ENCODE peak calls at places on chromosomes 1 and 21, in ten cellular contexts. N is CD4-positive, alpha-beta T cell; E is cardiac muscle cell; B is cardiac fibroblast; H is mesothelial cell of epicardium; F is left ventricle myocardium inferior; Y is A673; R is GM20000; P is IMR-90; Z is GM06990. C is an unnamed sample.

GRCh38 chr1:108646661-108647269 is 14.1 kb downstream of the HENMT1 start:
- DNase-seq in N (peak), E (no peak), B (peak), H (no peak), F (peak), Y (peak), R (no peak), P (peak), Z (peak), C (peak)

GRCh38 chr1:18955442-18956188 is 861 bp downstream of the IFFO2 start:
- DNase-seq in N (peak), E (peak), B (peak), H (peak), F (no peak), Y (peak), R (peak), P (no peak), Z (peak), C (peak)

GRCh38 chr1:91653183-91653582 is 152.5 kb downstream of the CDC7 start:
- DNase-seq in N (no peak), E (no peak), B (no peak), H (no peak), F (no peak), Y (no peak), R (peak), P (no peak), Z (peak), C (no peak)

GRCh38 chr1:150613061-150613920 is 16.1 kb downstream of the ENSA start:
- DNase-seq in N (no peak), E (no peak), B (peak), H (no peak), F (no peak), Y (peak), R (peak), P (peak), Z (peak), C (peak)

GRCh38 chr1:158176399-158176798 is 4.3 kb upstream of the CD1D start:
- DNase-seq in N (no peak), E (no peak), B (no peak), H (no peak), F (no peak), Y (no peak), R (no peak), P (no peak), Z (no peak), C (no peak)

GRCh38 chr1:8625981-8626898 is 191.2 kb downstream of the RERE start:
- DNase-seq in N (no peak), E (no peak), B (peak), H (no peak), F (no peak), Y (no peak), R (no peak), P (peak), Z (no peak), C (peak)

GRCh38 chr1:203351037-203351625 is at the start of gene FMOD:
- DNase-seq in N (no peak), E (no peak), B (peak), H (no peak), F (peak), Y (no peak), R (peak), P (peak), Z (no peak), C (peak)

GRCh38 chr1:97202981-97203380 is 481.4 kb downstream of the PTBP2 start:
- DNase-seq in N (no peak), E (no peak), B (no peak), H (no peak), F (no peak), Y (no peak), R (no peak), P (no peak), Z (no peak), C (no peak)

GRCh38 chr1:3107201-3107600 is 38.2 kb downstream of the PRDM16 start:
- DNase-seq in N (no peak), E (no peak), B (no peak), H (no peak), F (no peak), Y (no peak), R (no peak), P (no peak), Z (no peak), C (no peak)

GRCh38 chr1:40717960-40718359 is 26.5 kb downstream of the NFYC start:
- DNase-seq in N (no peak), E (no peak), B (no peak), H (no peak), F (no peak), Y (no peak), R (no peak), P (peak), Z (no peak), C (no peak)

GRCh38 chr21:30257773-30258172 is 25.0 kb downstream of the KRTAP24-1 start:
- DNase-seq in N (no peak), E (peak), B (peak), H (no peak), F (no peak), Y (peak), R (no peak), P (no peak), Z (no peak), C (peak)

GRCh38 chr21:40837456-40837855 is 9.5 kb downstream of the DSCAM start:
- DNase-seq in N (no peak), E (no peak), B (no peak), H (no peak), F (no peak), Y (no peak), R (no peak), P (no peak), Z (no peak), C (no peak)

GRCh38 chr1:68202239-68202832 is 30.0 kb downstream of the WLS start:
- DNase-seq in N (no peak), E (no peak), B (peak), H (no peak), F (no peak), Y (no peak), R (no peak), P (peak), Z (no peak), C (no peak)

GRCh38 chr1:34761176-34761761 is 1.7 kb downstream of the GJB4 start:
- DNase-seq in N (no peak), E (no peak), B (no peak), H (no peak), F (no peak), Y (no peak), R (no peak), P (no peak), Z (no peak), C (no peak)

GRCh38 chr1:233229291-233229690 is 66.2 kb downstream of the PCNX2 start:
- DNase-seq in N (no peak), E (no peak), B (no peak), H (no peak), F (no peak), Y (no peak), R (no peak), P (peak), Z (no peak), C (no peak)

GRCh38 chr1:37094302-37094701 is 60.0 kb upstream of the GRIK3 start:
- DNase-seq in N (no peak), E (no peak), B (no peak), H (no peak), F (no peak), Y (no peak), R (no peak), P (no peak), Z (no peak), C (no peak)

GRCh38 chr1:31885851-31886250 is 52.3 kb downstream of the PTP4A2 start:
- DNase-seq in N (no peak), E (no peak), B (no peak), H (no peak), F (no peak), Y (no peak), R (no peak), P (no peak), Z (no peak), C (no peak)

GRCh38 chr1:31880957-31881697 is 57.0 kb downstream of the PTP4A2 start:
- DNase-seq in N (no peak), E (no peak), B (no peak), H (no peak), F (no peak), Y (no peak), R (peak), P (peak), Z (no peak), C (no peak)

GRCh38 chr1:31881698-31882000 is 56.5 kb downstream of the PTP4A2 start:
- DNase-seq in N (no peak), E (peak), B (no peak), H (no peak), F (no peak), Y (no peak), R (no peak), P (peak), Z (no peak), C (no peak)

GRCh38 chr1:31879981-31880608 is 58.1 kb downstream of the PTP4A2 start:
- DNase-seq in N (no peak), E (no peak), B (no peak), H (no peak), F (no peak), Y (no peak), R (no peak), P (no peak), Z (no peak), C (no peak)

GRCh38 chr1:31883357-31883942 is 54.7 kb downstream of the PTP4A2 start:
- DNase-seq in N (no peak), E (peak), B (no peak), H (no peak), F (no peak), Y (no peak), R (no peak), P (no peak), Z (no peak), C (no peak)
- TF ChIP-seq CTCF in N (no peak), E (no peak), B (no peak), H (no peak), F (no peak), Y (no peak), R (no peak), P (no peak), Z (no peak), C (no peak)

DNA sequence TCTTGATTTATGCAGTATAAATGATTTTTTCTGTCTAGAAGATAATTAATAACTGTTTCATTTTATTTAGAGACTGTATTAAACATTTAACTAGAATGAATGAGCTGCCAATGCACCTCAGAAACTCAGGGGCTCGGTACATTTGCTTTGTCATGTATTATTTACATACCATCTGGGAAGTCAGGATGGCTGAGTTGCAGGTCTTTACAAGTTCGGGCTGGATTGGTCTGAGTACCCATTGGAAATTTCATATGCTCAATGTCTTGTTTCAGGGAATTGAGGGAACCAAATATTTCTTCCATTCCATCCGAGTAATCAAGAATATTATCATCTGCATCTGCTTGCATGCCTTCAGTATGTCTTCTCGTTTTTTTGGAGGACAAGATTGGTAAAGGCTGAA is 221.7 kb downstream of the COL11A1 start:
- DNase-seq in N (no peak), E (no peak), B (no peak), H (no peak), F (no peak), Y (no peak), R (no peak), P (no peak), Z (no peak), C (no peak)
- TF ChIP-seq CTCF in N (no peak), E (no peak), B (no peak), H (no peak), F (no peak), Y (no peak), R (no peak), P (no peak), Z (no peak), C (no peak)

GRCh38 chr1:83581747-83582146 is 417.2 kb downstream of the TTLL7 start:
- DNase-seq in N (no peak), E (no peak), B (no peak), H (no peak), F (no peak), Y (no peak), R (no peak), P (no peak), Z (no peak), C (no peak)

GRCh38 chr1:83588140-83588539 is 410.8 kb downstream of the TTLL7 start:
- DNase-seq in N (no peak), E (no peak), B (no peak), H (no peak), F (no peak), Y (no peak), R (no peak), P (no peak), Z (no peak), C (peak)

DNA sequence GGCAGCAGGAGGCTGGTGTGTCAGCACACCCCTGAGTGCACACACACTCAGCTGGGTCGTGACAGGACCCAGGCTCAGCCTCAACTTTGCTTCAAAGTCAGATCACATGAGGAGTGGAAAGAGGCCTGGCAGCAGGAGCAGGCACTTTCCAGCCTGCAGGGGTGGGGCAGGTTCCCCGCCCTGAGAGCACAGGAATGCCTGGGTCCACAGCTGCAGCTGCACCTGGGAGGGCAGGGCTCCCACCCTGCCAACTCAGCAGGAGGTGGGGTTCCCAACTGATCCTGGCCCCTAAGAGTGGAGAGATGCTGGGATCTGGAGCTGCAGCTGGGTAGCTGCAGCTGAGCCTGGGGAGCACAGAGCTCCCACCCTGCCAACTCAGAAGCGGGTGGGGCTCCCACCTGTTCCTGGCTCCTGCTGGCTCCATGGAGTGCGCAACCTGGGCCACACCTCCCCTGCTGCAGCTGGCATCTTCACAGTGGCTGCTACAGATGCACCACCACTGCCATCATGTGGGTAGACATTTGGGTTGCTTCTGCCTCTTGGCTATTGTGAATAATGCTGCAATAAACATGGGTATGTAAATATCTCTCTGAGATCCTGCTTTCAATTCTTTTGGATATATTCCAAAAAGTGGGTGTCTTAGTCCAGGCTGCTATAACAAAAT is 415.4 kb downstream of the TTLL7 start:
- DNase-seq in N (peak), E (no peak), B (no peak), H (no peak), F (no peak), Y (peak), R (no peak), P (no peak), Z (peak), C (peak)
- TF ChIP-seq CTCF in N (peak), E (no peak), B (no peak), H (no peak), F (peak), Y (peak), R (peak), P (no peak), Z (peak), C (peak)

GRCh38 chr1:229158317-229159294 is 112.3 kb upstream of the RAB4A start:
- DNase-seq in N (no peak), E (no peak), B (no peak), H (no peak), F (no peak), Y (no peak), R (no peak), P (no peak), Z (no peak), C (no peak)

GRCh38 chr1:229153955-229154548 is 116.9 kb upstream of the RAB4A start:
- DNase-seq in N (no peak), E (no peak), B (no peak), H (no peak), F (no peak), Y (no peak), R (no peak), P (no peak), Z (no peak), C (no peak)

GRCh38 chr1:229159668-229160544 is 111.0 kb upstream of the RAB4A start:
- DNase-seq in N (no peak), E (no peak), B (no peak), H (no peak), F (no peak), Y (no peak), R (no peak), P (no peak), Z (no peak), C (no peak)

GRCh38 chr1:229155472-229155871 is 115.4 kb upstream of the RAB4A start:
- DNase-seq in N (peak), E (no peak), B (no peak), H (no peak), F (peak), Y (peak), R (peak), P (no peak), Z (no peak), C (no peak)

DNA sequence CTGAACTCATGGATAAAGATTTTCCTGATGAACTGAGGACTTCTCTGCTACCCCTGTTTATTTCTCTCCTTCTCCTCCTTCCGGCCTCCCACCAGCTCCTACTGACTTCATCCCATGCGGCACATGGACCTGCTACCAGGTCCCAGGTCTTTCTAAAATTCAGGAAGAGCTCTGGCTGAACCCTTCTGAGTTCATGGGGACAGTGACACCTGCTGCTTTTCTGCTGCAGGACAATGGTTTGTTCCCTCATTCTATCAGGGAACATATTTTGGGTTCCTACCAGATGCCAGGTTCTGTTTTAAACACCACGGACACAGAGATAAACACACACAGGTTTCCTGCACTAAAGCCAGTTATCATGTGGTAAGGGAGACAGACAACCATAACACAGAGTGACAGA is 114.1 kb upstream of the RAB4A start:
- DNase-seq in N (no peak), E (peak), B (peak), H (no peak), F (no peak), Y (no peak), R (no peak), P (no peak), Z (no peak), C (peak)
- TF ChIP-seq CTCF in N (no peak), E (peak), B (no peak), H (peak), F (peak), Y (no peak), R (no peak), P (peak), Z (peak), C (peak)

GRCh38 chr1:95046359-95046758 is 26.4 kb downstream of the ALG14 start:
- DNase-seq in N (no peak), E (no peak), B (no peak), H (no peak), F (no peak), Y (no peak), R (no peak), P (no peak), Z (no peak), C (no peak)

GRCh38 chr1:95049935-95050334 is 22.8 kb downstream of the ALG14 start:
- DNase-seq in N (no peak), E (no peak), B (no peak), H (no peak), F (no peak), Y (no peak), R (no peak), P (no peak), Z (no peak), C (no peak)

GRCh38 chr1:95043141-95043980 is 29.4 kb downstream of the ALG14 start:
- DNase-seq in N (peak), E (peak), B (peak), H (peak), F (peak), Y (peak), R (peak), P (peak), Z (peak), C (peak)

GRCh38 chr1:95048332-95048731 is 24.4 kb downstream of the ALG14 start:
- DNase-seq in N (no peak), E (no peak), B (no peak), H (no peak), F (no peak), Y (no peak), R (no peak), P (no peak), Z (no peak), C (no peak)
- TF ChIP-seq CTCF in N (no peak), E (no peak), B (no peak), H (no peak), F (no peak), Y (no peak), R (no peak), P (no peak), Z (no peak), C (no peak)

GRCh38 chr1:205672929-205673328 is 7.4 kb downstream of the SLC45A3 start:
- DNase-seq in N (no peak), E (no peak), B (no peak), H (no peak), F (no peak), Y (no peak), R (no peak), P (no peak), Z (no peak), C (no peak)

GRCh38 chr1:205670143-205670431 is 10.2 kb downstream of the SLC45A3 start:
- DNase-seq in N (no peak), E (no peak), B (no peak), H (no peak), F (no peak), Y (no peak), R (peak), P (no peak), Z (no peak), C (no peak)

GRCh38 chr1:205670611-205671430 is 9.5 kb downstream of the SLC45A3 start:
- DNase-seq in N (no peak), E (peak), B (no peak), H (no peak), F (no peak), Y (no peak), R (peak), P (no peak), Z (no peak), C (no peak)

GRCh38 chr1:205675247-205675646 is 5.1 kb downstream of the SLC45A3 start:
- DNase-seq in N (no peak), E (no peak), B (no peak), H (no peak), F (no peak), Y (no peak), R (no peak), P (no peak), Z (no peak), C (no peak)

GRCh38 chr1:205672395-205672889 is 7.9 kb downstream of the SLC45A3 start:
- DNase-seq in N (no peak), E (no peak), B (no peak), H (no peak), F (no peak), Y (no peak), R (no peak), P (no peak), Z (no peak), C (no peak)
- TF ChIP-seq CTCF in N (no peak), E (no peak), B (no peak), H (no peak), F (peak), Y (no peak), R (no peak), P (no peak), Z (no peak), C (no peak)

DNA sequence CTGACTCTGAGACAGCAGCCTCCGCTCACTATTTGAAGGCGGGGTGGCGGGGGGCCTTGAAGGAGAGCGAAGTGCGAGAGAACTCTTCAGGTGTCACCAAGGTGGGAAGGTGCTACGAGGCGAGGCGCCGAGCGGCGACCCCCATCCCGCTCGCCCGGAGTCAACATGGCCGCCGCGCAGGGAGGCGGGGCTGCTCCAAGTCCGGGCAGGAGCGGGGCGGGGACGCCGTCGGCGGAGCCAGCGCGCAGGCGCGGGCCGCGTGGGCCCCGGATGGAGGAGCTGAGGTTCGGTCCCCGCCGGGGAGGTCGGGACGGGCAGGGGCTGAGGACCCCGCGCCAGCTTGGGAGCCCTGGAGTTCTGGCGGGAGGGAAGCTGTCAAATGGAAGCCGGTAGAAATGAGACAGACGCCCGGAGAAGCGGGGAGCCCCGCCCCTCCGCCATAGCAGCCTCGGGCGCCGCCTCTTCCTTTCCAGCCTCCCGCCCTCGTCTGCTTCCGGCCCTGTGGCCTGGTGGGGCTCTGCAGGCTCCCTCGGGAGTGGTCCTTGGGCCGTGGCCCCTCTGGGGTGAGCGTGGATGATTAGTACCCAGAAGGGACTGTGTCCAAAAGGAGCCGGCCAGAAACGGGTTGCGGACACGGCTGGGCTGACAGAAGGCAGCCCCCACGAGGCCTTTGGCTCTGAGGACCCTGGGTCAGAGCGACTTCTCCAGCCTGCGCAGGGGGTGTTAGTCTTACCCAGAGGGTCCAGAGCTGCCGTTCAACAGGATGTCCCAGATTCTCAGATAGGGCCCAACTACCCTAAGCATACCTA is at the start of gene PIGV:
- DNase-seq in N (peak), E (peak), B (peak), H (peak), F (peak), Y (peak), R (peak), P (peak), Z (peak), C (peak)
- TF ChIP-seq CTCF in N (no peak), E (no peak), B (no peak), H (no peak), F (peak), Y (no peak), R (no peak), P (no peak), Z (no peak), C (no peak)